ENCODE peak calls at places on chromosome 21, in five cellular contexts. L, F, K, R and A are unnamed samples.

GRCh38 chr21:38819719-38820147 is 14.0 kb downstream of the ETS2 start:
- DNase-seq in F (no peak), K (peak), R (peak), L (peak), A (no peak)

GRCh38 chr21:36321325-36322082 is 1.5 kb downstream of the MORC3 start:
- DNase-seq in L (no peak), K (no peak), R (peak), F (peak), A (no peak)

GRCh38 chr21:28675265-28676041 is 317.2 kb downstream of the LTN1 start:
- DNase-seq in K (no peak), R (no peak), F (no peak), L (no peak), A (no peak)

GRCh38 chr21:33259995-33260394 is 6.2 kb upstream of the IL10RB start:
- DNase-seq in R (no peak), F (no peak), K (no peak), L (no peak), A (peak)

GRCh38 chr21:36544545-36544944 is 64.6 kb upstream of the CLDN14 start:
- DNase-seq in L (no peak), R (no peak), F (no peak), K (no peak), A (no peak)

GRCh38 chr21:37266515-37267221 is 466 bp downstream of the VPS26C start:
- DNase-seq in K (no peak), R (peak), F (peak), L (no peak), A (peak)

GRCh38 chr21:41141031-41141457 is 26.9 kb upstream of the BACE2 start:
- DNase-seq in F (no peak), R (no peak), K (no peak), L (peak), A (no peak)

GRCh38 chr21:36974851-36975192 is 8.4 kb upstream of the HLCS start:
- DNase-seq in F (no peak), R (no peak), K (no peak), L (no peak), A (no peak)

GRCh38 chr21:44013380-44014088 is 1.4 kb downstream of the TRAPPC10 start:
- DNase-seq in F (peak), L (no peak), R (no peak), K (no peak), A (no peak)

GRCh38 chr21:23968008-23968407 is 1639.3 kb downstream of the MRPL39 start:
- DNase-seq in L (no peak), K (no peak), F (no peak), R (no peak), A (no peak)

GRCh38 chr21:15121097-15121654 is 56.4 kb upstream of the NRIP1 start:
- DNase-seq in F (no peak), L (no peak), R (no peak), K (no peak), A (no peak)

GRCh38 chr21:20814090-20814489 is 184.1 kb upstream of the NCAM2 start:
- DNase-seq in K (no peak), L (no peak), F (no peak), R (no peak), A (no peak)

GRCh38 chr21:44082648-44083436 is 24.4 kb upstream of the PWP2 start:
- DNase-seq in F (peak), R (peak), K (no peak), L (no peak), A (no peak)

GRCh38 chr21:29938968-29939858 is 583 bp downstream of the GRIK1 start:
- DNase-seq in R (no peak), F (no peak), K (no peak), L (no peak), A (no peak)

GRCh38 chr21:37915941-37916794 is at the start of gene KCNJ6:
- DNase-seq in R (peak), K (no peak), L (no peak), F (peak), A (no peak)

GRCh38 chr21:42513985-42514882 is 582 bp downstream of the SLC37A1 start:
- DNase-seq in R (peak), K (no peak), F (no peak), L (peak), A (no peak)

GRCh38 chr21:41393876-41394465 is 32.1 kb upstream of the MX1 start:
- DNase-seq in R (no peak), K (no peak), F (no peak), L (no peak), A (peak)

GRCh38 chr21:31283025-31283424 is 61.0 kb downstream of the TIAM1 start:
- DNase-seq in R (peak), F (no peak), K (no peak), L (no peak), A (no peak)

GRCh38 chr21:31279214-31279613 is 64.8 kb downstream of the TIAM1 start:
- DNase-seq in F (no peak), K (no peak), L (no peak), R (no peak), A (no peak)

GRCh38 chr21:31279986-31280385 is 64.1 kb downstream of the TIAM1 start:
- DNase-seq in L (no peak), K (no peak), F (no peak), R (no peak), A (no peak)

GRCh38 chr21:31282095-31282709 is 61.9 kb downstream of the TIAM1 start:
- DNase-seq in R (peak), K (peak), L (no peak), F (peak), A (no peak)

DNA sequence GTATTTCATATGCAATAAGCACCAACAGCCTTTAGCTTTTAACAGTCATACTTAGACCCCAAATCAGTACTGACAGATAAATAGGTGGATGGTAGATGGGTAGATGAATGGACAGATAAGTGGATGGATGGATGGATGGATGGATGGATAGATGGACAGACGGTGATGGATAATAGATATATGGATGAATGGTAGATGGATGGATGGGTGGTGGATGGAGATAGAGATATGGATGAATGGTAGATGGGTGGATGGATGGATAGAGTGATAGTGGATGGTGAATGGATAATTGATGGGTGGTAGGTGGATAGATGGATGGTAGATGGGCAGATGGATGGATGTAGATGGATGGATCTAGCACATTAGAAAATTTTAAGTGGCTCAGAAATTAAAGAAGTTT is 62.5 kb downstream of the TIAM1 start:
- DNase-seq in L (no peak), R (no peak), K (no peak), F (no peak), A (no peak)
- TF ChIP-seq POLR2AphosphoS5 in L (no peak), R (no peak), K (no peak), F (no peak), A (no peak)

GRCh38 chr21:34509151-34509550 is 2.9 kb downstream of the KCNE1 start:
- DNase-seq in F (peak), K (no peak), L (no peak), R (no peak), A (no peak)
- TF ChIP-seq CTCF in F (peak), K (peak), L (no peak), R (no peak), A (no peak)

GRCh38 chr21:34593954-34594531 is 20.9 kb downstream of the RCAN1 start:
- DNase-seq in L (no peak), R (no peak), K (no peak), F (no peak), A (no peak)
- TF ChIP-seq POLR2AphosphoS5 in L (no peak), R (peak), K (no peak), F (no peak), A (no peak)

GRCh38 chr21:31622397-31622796 is 37.1 kb upstream of the SOD1 start:
- DNase-seq in K (no peak), R (no peak), F (no peak), L (no peak), A (no peak)

GRCh38 chr21:31624181-31624580 is 35.3 kb upstream of the SOD1 start:
- DNase-seq in F (no peak), R (no peak), L (no peak), K (no peak), A (no peak)

GRCh38 chr21:31618696-31619430 is 40.6 kb upstream of the SOD1 start:
- DNase-seq in L (no peak), K (no peak), F (no peak), R (no peak), A (no peak)

GRCh38 chr21:31624961-31625491 is 34.5 kb upstream of the SOD1 start:
- DNase-seq in R (no peak), L (no peak), F (no peak), K (no peak), A (no peak)

DNA sequence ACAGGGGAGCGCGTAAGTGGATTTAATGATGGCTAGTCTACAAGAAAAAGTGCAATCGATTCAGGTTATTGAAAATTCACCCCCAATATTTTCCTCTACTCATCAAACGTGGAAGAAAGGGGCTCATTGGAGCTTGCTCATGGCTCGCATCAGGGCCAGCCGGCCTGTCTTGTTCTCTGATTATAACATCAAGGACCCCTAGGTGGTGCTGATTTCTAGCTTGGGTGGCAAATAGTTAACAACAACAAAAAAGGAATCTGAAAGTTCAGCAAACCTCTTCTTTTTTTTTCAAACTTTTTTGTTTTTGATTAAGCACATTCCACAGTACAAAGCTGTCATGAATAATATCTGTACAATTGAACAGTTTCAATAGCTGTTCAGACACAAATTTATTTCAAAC is 35.8 kb upstream of the SOD1 start:
- DNase-seq in K (no peak), R (no peak), F (peak), L (no peak), A (no peak)
- TF ChIP-seq CTCF in K (peak), R (no peak), F (peak), L (no peak), A (no peak)

GRCh38 chr21:17514124-17514481 is 1.3 kb downstream of the CXADR start:
- DNase-seq in K (no peak), R (no peak), F (no peak), L (no peak), A (no peak)
- TF ChIP-seq POLR2AphosphoS5 in K (no peak), R (no peak), F (no peak), L (no peak), A (no peak)

GRCh38 chr21:30962013-30962412 is 76.3 kb downstream of the KRTAP19-8 start:
- DNase-seq in L (no peak), K (no peak), R (no peak), F (no peak), A (no peak)
- TF ChIP-seq CTCF in L (no peak), K (peak), R (no peak), F (no peak), A (no peak)

GRCh38 chr21:45848352-45848751 is 133.2 kb upstream of the COL6A1 start:
- DNase-seq in F (no peak), L (no peak), R (no peak), K (no peak), A (no peak)

GRCh38 chr21:45845790-45846130 is 135.8 kb upstream of the COL6A1 start:
- DNase-seq in L (no peak), F (no peak), R (peak), K (no peak), A (no peak)

GRCh38 chr21:45845063-45845789 is 136.3 kb upstream of the COL6A1 start:
- DNase-seq in L (no peak), R (peak), K (no peak), F (no peak), A (no peak)

GRCh38 chr21:45847870-45848269 is 133.7 kb upstream of the COL6A1 start:
- DNase-seq in F (no peak), K (no peak), L (no peak), R (no peak), A (no peak)

DNA sequence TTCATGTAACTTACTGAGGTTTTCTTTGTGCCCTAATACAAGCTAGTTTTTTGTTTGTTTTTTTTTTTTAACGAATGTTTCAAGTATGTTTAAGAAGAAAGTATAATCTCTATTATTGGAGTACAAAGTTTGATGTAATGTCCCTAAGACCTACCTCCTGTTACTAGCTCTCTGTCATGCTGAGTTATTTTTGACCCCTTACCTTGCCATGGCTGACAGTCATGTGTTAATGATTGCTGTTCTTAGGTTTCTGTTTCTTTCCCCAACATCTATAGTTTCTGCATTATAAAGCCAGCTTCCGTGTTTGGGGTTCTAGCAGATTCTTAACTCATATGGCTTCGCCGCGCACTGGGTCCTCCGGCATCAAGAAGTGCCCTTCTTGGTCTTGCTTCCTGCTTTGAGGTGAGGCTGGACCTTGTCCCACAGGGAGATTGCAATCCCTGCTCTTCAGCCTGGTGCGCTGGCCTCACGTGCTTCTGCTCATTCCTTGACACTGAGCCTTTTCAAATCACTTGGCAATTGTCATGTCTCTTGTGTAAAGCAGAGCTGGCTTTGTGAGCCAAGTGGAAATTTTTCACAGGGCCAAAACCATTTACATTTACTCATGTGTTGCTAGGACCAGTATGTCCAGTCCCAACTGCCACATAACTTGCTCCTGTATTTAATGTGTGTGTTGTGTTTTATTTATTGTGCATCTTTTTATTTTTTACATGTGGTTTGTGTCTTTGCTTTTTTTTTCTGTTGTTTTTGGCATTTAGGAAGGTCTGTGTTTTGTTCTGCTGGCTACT is 135.0 kb upstream of the COL6A1 start:
- DNase-seq in L (peak), R (no peak), K (no peak), F (no peak), A (no peak)
- TF ChIP-seq POLR2AphosphoS5 in L (no peak), R (peak), K (no peak), F (no peak), A (no peak)